ENCODE peak calls at places on chromosomes 6 and 20, in four cellular contexts. S is PC-9, L is adrenal gland, H is ovary. U is an unnamed sample.
A peak's percentile ranks its signal among the peaks of the same experiment; 100 is the strongest.

GRCh38 chr6:79632580-79632979 is 1.5 kb downstream of the SH3BGRL2 start:
- DNase-seq in H (no peak), L (no peak), S (no peak), U (no peak)

GRCh38 chr6:26250806-26251075 is 114.3 kb upstream of the BTN3A2 start:
- DNase-seq in L (no peak), H (no peak), S (no peak), U (peak; percentile 18)

GRCh38 chr20:23249541-23249940 is 101.0 kb upstream of the NXT1 start:
- DNase-seq in S (no peak), L (no peak), H (no peak), U (no peak)

GRCh38 chr6:117924708-117925107 is 17.6 kb downstream of the SLC35F1 start:
- DNase-seq in H (no peak), L (no peak), S (no peak), U (no peak)

GRCh38 chr6:70900061-70900460 is 56.8 kb downstream of the B3GAT2 start:
- DNase-seq in H (no peak), S (no peak), L (no peak), U (peak; percentile 19)

GRCh38 chr6:30615958-30616810 is 859 bp downstream of the PPP1R10 start:
- DNase-seq in S (no peak), L (no peak), H (no peak), U (no peak)

GRCh38 chr6:167643716-167644115 is 183.0 kb upstream of the AFDN start:
- DNase-seq in L (no peak), S (no peak), H (no peak), U (no peak)

GRCh38 chr20:49882171-49882970 is 33.0 kb downstream of the SPATA2 start:
- DNase-seq in H (no peak), S (no peak), L (no peak), U (no peak)

GRCh38 chr6:15062311-15063252 is 183.3 kb upstream of the JARID2 start:
- DNase-seq in H (no peak), L (no peak), S (peak; percentile 82), U (no peak)

GRCh38 chr6:124373386-124373785 is 569.7 kb downstream of the NKAIN2 start:
- DNase-seq in S (no peak), L (no peak), H (no peak), U (no peak)

DNA sequence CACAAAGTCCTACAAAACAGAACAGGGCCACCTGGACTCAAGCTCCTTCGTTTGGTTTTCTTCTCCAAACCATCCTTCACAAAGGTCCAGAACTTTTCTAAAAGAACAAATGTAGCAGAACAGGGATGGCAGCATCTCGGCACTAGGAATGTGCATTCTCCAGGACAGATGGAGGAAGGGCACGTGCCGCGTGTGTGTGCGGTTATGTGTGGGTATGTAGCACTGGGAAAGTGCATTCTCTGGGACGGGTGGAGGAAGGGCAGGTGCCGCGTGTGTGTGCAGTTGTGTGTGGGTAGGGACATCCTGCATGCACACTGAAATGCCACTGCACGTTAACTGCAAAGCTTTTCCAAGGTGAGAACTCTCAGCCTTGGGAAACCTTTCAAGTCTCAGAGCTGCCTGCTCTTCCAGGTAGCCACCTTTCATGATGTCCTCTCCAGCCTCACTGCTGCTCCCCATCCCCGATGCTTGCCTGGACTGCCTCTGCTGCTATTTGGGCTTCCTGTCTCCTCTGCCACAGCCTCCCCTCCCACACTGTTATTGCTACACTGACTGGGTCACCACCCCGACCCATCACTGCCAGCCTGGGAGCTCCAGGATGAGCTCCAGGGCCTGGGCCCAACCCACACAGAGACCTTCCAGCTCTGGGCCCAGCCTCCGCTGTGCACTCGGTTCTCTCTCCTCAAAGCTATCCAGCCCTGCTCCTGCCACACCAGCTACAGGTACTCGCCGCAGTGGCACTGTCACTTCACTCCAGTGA is 47.6 kb downstream of the EZR start:
- DNase-seq in L (no peak), S (no peak), H (no peak), U (no peak)
- H3K27ac ChIP-seq in L (no peak overlapping the region), S (peak overlapping the region; percentile 86), H (no peak overlapping the region), U (peak overlapping the region; percentile 77)

DNA sequence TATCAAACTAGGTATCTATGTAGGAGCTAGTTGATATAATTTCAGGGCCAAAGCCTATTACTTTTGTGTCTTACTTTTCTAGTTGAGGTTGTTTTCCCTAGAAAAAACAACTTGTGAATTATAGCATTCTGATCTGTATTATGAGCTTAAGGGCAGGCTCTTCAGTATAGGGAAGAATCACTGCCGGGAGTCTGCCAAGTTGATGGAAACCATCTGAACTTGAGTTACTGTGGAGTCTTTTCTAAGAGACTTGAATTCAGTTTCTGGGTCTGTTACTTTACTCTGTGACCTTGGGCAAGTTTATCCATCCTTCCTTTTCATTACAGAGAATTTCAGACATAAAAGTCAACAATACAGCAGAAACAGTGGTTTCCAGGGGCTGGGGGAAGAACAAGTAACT is 2.1 kb upstream of the CASS4 start:
- DNase-seq in H (no peak), L (no peak), S (no peak), U (no peak)
- H3K27ac ChIP-seq in H (no peak overlapping the region), L (no peak overlapping the region), S (no peak overlapping the region), U (no peak overlapping the region)

GRCh38 chr20:51958099-51958498 is 155.8 kb upstream of the SALL4 start:
- DNase-seq in L (no peak), S (no peak), H (no peak), U (no peak)

GRCh38 chr20:51955756-51956155 is 153.4 kb upstream of the SALL4 start:
- DNase-seq in S (no peak), L (no peak), H (no peak), U (no peak)

GRCh38 chr20:51961964-51962761 is 159.8 kb upstream of the SALL4 start:
- DNase-seq in S (no peak), H (no peak), L (no peak), U (no peak)

GRCh38 chr20:51958636-51959542 is 156.6 kb upstream of the SALL4 start:
- DNase-seq in H (no peak), L (no peak), S (no peak), U (no peak)

DNA sequence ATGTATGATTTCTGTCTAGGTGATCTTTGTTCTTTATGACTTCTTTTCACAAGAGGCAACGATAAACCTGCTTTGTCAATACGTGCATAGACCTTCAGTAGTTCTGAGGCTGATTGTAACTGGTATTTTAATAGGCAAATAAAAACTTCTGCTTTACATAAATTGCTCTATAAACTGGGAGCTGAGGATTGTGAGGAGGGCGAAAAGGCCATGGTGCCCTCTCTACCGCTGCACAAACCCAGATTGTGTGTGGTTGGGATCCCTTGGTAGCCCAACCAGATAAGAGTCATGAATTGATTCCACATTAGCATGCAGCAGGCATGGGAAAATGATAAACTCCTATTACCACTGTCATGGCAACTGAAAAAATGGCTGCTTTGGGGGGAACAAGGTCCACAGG is 157.7 kb upstream of the SALL4 start:
- DNase-seq in L (no peak), S (no peak), H (no peak), U (no peak)
- H3K27ac ChIP-seq in L (no peak overlapping the region), S (no peak overlapping the region), H (no peak overlapping the region), U (no peak overlapping the region)

GRCh38 chr6:36779227-36779626 is 60.0 kb downstream of the CPNE5 start:
- DNase-seq in S (no peak), L (no peak), H (no peak), U (no peak)
- H3K27ac ChIP-seq in S (no peak overlapping the region), L (no peak overlapping the region), H (no peak overlapping the region), U (no peak overlapping the region)

GRCh38 chr20:61268024-61268423 is 16.0 kb downstream of the CDH4 start:
- DNase-seq in S (no peak), H (no peak), L (no peak), U (no peak)
- H3K27ac ChIP-seq in S (no peak overlapping the region), H (no peak overlapping the region), L (no peak overlapping the region), U (no peak overlapping the region)

GRCh38 chr6:16721977-16722376 is 39.3 kb downstream of the ATXN1 start:
- DNase-seq in H (no peak), S (no peak), L (no peak), U (no peak)

GRCh38 chr6:16723833-16724232 is 37.4 kb downstream of the ATXN1 start:
- DNase-seq in H (no peak), S (peak; percentile 34), L (peak; percentile 42), U (no peak)

GRCh38 chr6:16722616-16723015 is 38.6 kb downstream of the ATXN1 start:
- DNase-seq in S (no peak), H (no peak), L (no peak), U (no peak)

GRCh38 chr6:16727996-16728395 is 33.3 kb downstream of the ATXN1 start:
- DNase-seq in H (no peak), S (no peak), L (no peak), U (no peak)

DNA sequence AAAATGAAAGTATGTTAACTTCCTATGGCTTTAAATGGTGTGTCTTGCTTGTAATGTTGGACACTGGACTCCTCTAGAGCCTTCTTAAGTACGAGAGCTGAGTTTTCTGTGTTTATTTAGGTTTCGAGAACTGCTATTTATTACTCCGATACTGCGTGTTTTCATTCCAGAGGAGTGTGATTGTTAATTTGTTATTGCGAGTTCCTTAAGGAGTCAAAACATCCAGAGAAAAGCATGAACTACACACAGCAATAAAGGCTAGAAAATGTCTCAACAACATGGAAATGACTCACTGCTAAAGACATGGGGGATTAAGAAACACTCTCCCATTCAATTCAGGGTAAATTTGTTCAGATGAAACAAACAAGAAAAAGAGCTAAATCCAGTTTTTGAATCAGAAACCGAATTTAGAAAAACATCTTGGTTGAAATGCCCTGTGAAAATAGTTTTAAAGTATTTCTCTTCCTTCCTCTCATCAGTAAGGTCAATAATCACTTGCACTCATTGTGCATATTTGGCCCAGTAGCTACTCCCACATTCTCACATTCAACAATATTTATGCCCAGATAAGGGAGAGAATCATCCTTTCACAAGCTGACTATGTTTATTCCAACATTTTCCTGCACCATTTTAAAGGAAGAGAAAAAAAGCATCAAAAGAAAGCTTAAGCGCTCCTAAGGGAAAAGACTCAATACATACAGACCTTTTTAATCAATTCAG is 36.0 kb downstream of the ATXN1 start:
- DNase-seq in H (no peak), L (no peak), S (no peak), U (no peak)
- H3K27ac ChIP-seq in H (no peak overlapping the region), L (no peak overlapping the region), S (peak overlapping the region; percentile 27), U (no peak overlapping the region)